ENCODE peak calls at places on chromosomes 1 and 21, in five cellular contexts. H, A, S, Z and J are unnamed samples.

GRCh38 chr1:86888327-86888726 is 25.6 kb downstream of the SELENOF start:
- DNase-seq in A (no peak), H (no peak), Z (no peak), S (no peak), J (no peak)

GRCh38 chr21:26918318-26919065 is 48.4 kb downstream of the ADAMTS5 start:
- DNase-seq in S (peak; percentile 77), A (no peak), H (no peak), Z (peak; percentile 69), J (no peak)

GRCh38 chr21:45264919-45265515 is 22.7 kb downstream of the POFUT2 start:
- DNase-seq in A (no peak), S (no peak), H (no peak), Z (no peak), J (no peak)

GRCh38 chr1:100866041-100866900 is 28.4 kb downstream of the EXTL2 start:
- DNase-seq in A (peak; percentile 72), Z (peak; percentile 71), S (peak; percentile 61), H (peak; percentile 21), J (peak; percentile 39)

GRCh38 chr1:169110691-169111447 is 4.4 kb downstream of the ATP1B1 start:
- DNase-seq in H (no peak), Z (no peak), A (no peak), S (peak; percentile 41), J (no peak)

GRCh38 chr1:38194486-38194885 is 147.9 kb upstream of the POU3F1 start:
- DNase-seq in H (no peak), A (no peak), S (no peak), Z (no peak), J (no peak)

GRCh38 chr1:77175230-77175844 is 43.9 kb downstream of the PIGK start:
- DNase-seq in Z (peak; percentile 7), A (no peak), S (peak; percentile 28), H (no peak), J (no peak)

GRCh38 chr1:107877092-107877491 is 87.9 kb downstream of the VAV3 start:
- DNase-seq in Z (peak; percentile 82), H (peak; percentile 33), A (no peak), S (peak; percentile 34), J (peak; percentile 35)

GRCh38 chr1:230400007-230400344 is 26.2 kb downstream of the PGBD5 start:
- DNase-seq in Z (no peak), H (no peak), A (no peak), S (no peak), J (no peak)